ENCODE peak calls at places on chromosomes 2 and 18, in ten cellular contexts. One of them, this sample, is unnamed.

GRCh38 chr2:128170776-128171175 is 79.8 kb downstream of the UGGT1 start:
- DNase-seq in tibial nerve: no peak
- DNase-seq in PC-3: no peak
- DNase-seq in AG04450: no peak
- DNase-seq in progenitor cell of endocrine pancreas: no peak
- DNase-seq in lung: no peak
- DNase-seq in PC-9: no peak
- DNase-seq in OCI-LY7: no peak
- DNase-seq in adrenal gland: no peak
- DNase-seq in IMR-90: no peak
- DNase-seq in this sample: no peak

GRCh38 chr2:97935719-97936161 is 60.0 kb downstream of the TMEM131 start:
- DNase-seq in tibial nerve: no peak
- DNase-seq in PC-3: peak
- DNase-seq in AG04450: peak
- DNase-seq in progenitor cell of endocrine pancreas: no peak
- DNase-seq in lung: no peak
- DNase-seq in PC-9: peak
- DNase-seq in OCI-LY7: peak
- DNase-seq in adrenal gland: no peak
- DNase-seq in IMR-90: peak
- DNase-seq in this sample: no peak

GRCh38 chr2:66889632-66889882 is 454.6 kb downstream of the MEIS1 start:
- DNase-seq in tibial nerve: no peak
- DNase-seq in PC-3: no peak
- DNase-seq in AG04450: peak
- DNase-seq in progenitor cell of endocrine pancreas: no peak
- DNase-seq in lung: no peak
- DNase-seq in PC-9: no peak
- DNase-seq in OCI-LY7: no peak
- DNase-seq in adrenal gland: no peak
- DNase-seq in IMR-90: no peak
- DNase-seq in this sample: no peak

GRCh38 chr18:23701017-23701416 is 11.8 kb downstream of the LAMA3 start:
- DNase-seq in tibial nerve: no peak
- DNase-seq in PC-3: no peak
- DNase-seq in AG04450: no peak
- DNase-seq in progenitor cell of endocrine pancreas: no peak
- DNase-seq in lung: no peak
- DNase-seq in PC-9: no peak
- DNase-seq in OCI-LY7: peak
- DNase-seq in adrenal gland: no peak
- DNase-seq in IMR-90: no peak
- DNase-seq in this sample: no peak

GRCh38 chr2:70089220-70089945 is 2.1 kb downstream of the PCBP1 start:
- DNase-seq in tibial nerve: no peak
- DNase-seq in PC-3: peak
- DNase-seq in AG04450: no peak
- DNase-seq in progenitor cell of endocrine pancreas: peak
- DNase-seq in lung: no peak
- DNase-seq in PC-9: no peak
- DNase-seq in OCI-LY7: peak
- DNase-seq in adrenal gland: peak
- DNase-seq in IMR-90: no peak
- DNase-seq in this sample: no peak

GRCh38 chr2:235594041-235594440 is 100.2 kb downstream of the AGAP1 start:
- DNase-seq in tibial nerve: no peak
- DNase-seq in PC-3: peak
- DNase-seq in AG04450: peak
- DNase-seq in progenitor cell of endocrine pancreas: no peak
- DNase-seq in lung: no peak
- DNase-seq in PC-9: peak
- DNase-seq in OCI-LY7: peak
- DNase-seq in adrenal gland: no peak
- DNase-seq in IMR-90: peak
- DNase-seq in this sample: peak

GRCh38 chr2:44191739-44192138 is 23.1 kb downstream of the PPM1B start:
- DNase-seq in tibial nerve: no peak
- DNase-seq in PC-3: no peak
- DNase-seq in AG04450: no peak
- DNase-seq in progenitor cell of endocrine pancreas: no peak
- DNase-seq in lung: no peak
- DNase-seq in PC-9: no peak
- DNase-seq in OCI-LY7: no peak
- DNase-seq in adrenal gland: no peak
- DNase-seq in IMR-90: no peak
- DNase-seq in this sample: peak

GRCh38 chr18:74518456-74519315 is 15.6 kb upstream of the CNDP1 start:
- DNase-seq in tibial nerve: no peak
- DNase-seq in PC-3: no peak
- DNase-seq in AG04450: no peak
- DNase-seq in progenitor cell of endocrine pancreas: no peak
- DNase-seq in lung: no peak
- DNase-seq in PC-9: no peak
- DNase-seq in OCI-LY7: no peak
- DNase-seq in adrenal gland: no peak
- DNase-seq in IMR-90: no peak
- DNase-seq in this sample: no peak

DNA sequence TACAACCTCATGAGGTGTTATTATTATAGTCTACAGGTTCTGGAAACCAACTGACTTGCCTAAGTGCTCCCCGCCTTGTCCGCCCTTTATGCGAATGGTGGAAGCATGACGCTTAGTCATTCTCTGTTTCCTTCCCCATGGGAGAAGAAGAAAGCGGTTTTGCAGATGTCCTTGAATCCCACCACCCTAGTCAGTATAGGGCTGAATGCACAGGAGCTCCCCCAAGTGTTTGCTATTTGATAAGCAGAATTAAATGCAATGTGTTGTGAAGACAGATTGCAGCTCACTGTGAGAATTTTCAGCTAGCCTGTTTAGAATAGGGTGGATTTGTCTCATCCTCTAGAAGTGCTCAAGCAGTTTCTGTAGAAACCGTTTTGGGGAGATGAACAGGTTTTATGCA is 652.0 kb downstream of the DCC start:
- DNase-seq in tibial nerve: no peak
- DNase-seq in PC-3: no peak
- DNase-seq in AG04450: no peak
- DNase-seq in progenitor cell of endocrine pancreas: no peak
- DNase-seq in lung: no peak
- DNase-seq in PC-9: no peak
- DNase-seq in OCI-LY7: no peak
- DNase-seq in adrenal gland: no peak
- DNase-seq in IMR-90: no peak
- DNase-seq in this sample: no peak
- TF ChIP-seq CTCF in tibial nerve: no peak
- TF ChIP-seq CTCF in PC-3: peak
- TF ChIP-seq CTCF in AG04450: no peak
- TF ChIP-seq CTCF in progenitor cell of endocrine pancreas: peak
- TF ChIP-seq CTCF in lung: no peak
- TF ChIP-seq CTCF in PC-9: no peak
- TF ChIP-seq CTCF in OCI-LY7: peak
- TF ChIP-seq CTCF in adrenal gland: no peak
- TF ChIP-seq CTCF in IMR-90: no peak
- TF ChIP-seq CTCF in this sample: no peak

GRCh38 chr2:142734770-142735169 is 142.7 kb upstream of the KYNU start:
- DNase-seq in tibial nerve: no peak
- DNase-seq in PC-3: no peak
- DNase-seq in AG04450: no peak
- DNase-seq in progenitor cell of endocrine pancreas: no peak
- DNase-seq in lung: no peak
- DNase-seq in PC-9: no peak
- DNase-seq in OCI-LY7: no peak
- DNase-seq in adrenal gland: peak
- DNase-seq in IMR-90: no peak
- DNase-seq in this sample: no peak

GRCh38 chr2:142734231-142734630 is 143.2 kb upstream of the KYNU start:
- DNase-seq in tibial nerve: no peak
- DNase-seq in PC-3: no peak
- DNase-seq in AG04450: no peak
- DNase-seq in progenitor cell of endocrine pancreas: no peak
- DNase-seq in lung: no peak
- DNase-seq in PC-9: no peak
- DNase-seq in OCI-LY7: no peak
- DNase-seq in adrenal gland: no peak
- DNase-seq in IMR-90: no peak
- DNase-seq in this sample: no peak
- TF ChIP-seq CTCF in tibial nerve: no peak
- TF ChIP-seq CTCF in PC-3: peak
- TF ChIP-seq CTCF in AG04450: peak
- TF ChIP-seq CTCF in progenitor cell of endocrine pancreas: peak
- TF ChIP-seq CTCF in lung: no peak
- TF ChIP-seq CTCF in PC-9: peak
- TF ChIP-seq CTCF in OCI-LY7: peak
- TF ChIP-seq CTCF in adrenal gland: peak
- TF ChIP-seq CTCF in IMR-90: peak
- TF ChIP-seq CTCF in this sample: no peak

DNA sequence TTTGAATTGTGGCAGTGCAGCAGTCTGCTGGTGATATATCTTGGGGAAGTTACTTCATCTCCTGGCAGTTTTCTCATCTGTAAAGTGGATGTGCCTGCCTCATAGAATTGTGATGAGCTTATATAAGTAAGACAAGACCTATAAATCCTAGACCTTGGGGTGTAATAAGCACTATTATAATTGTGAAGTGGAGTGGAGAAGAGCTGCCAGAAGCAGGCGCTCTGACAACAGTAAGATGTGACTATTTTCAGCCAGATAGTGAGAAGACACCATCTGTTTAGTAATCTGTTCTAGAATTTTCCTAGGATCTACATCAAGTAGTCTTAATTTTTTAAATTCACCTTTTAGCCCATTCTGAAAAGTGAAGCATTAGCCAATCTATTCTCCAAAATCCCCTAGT is 85.6 kb upstream of the TSPYL6 start:
- DNase-seq in tibial nerve: no peak
- DNase-seq in PC-3: no peak
- DNase-seq in AG04450: no peak
- DNase-seq in progenitor cell of endocrine pancreas: no peak
- DNase-seq in lung: no peak
- DNase-seq in PC-9: no peak
- DNase-seq in OCI-LY7: peak
- DNase-seq in adrenal gland: no peak
- DNase-seq in IMR-90: no peak
- DNase-seq in this sample: no peak
- TF ChIP-seq CTCF in tibial nerve: no peak
- TF ChIP-seq CTCF in PC-3: peak
- TF ChIP-seq CTCF in AG04450: no peak
- TF ChIP-seq CTCF in progenitor cell of endocrine pancreas: no peak
- TF ChIP-seq CTCF in lung: no peak
- TF ChIP-seq CTCF in PC-9: no peak
- TF ChIP-seq CTCF in OCI-LY7: peak
- TF ChIP-seq CTCF in adrenal gland: no peak
- TF ChIP-seq CTCF in IMR-90: no peak
- TF ChIP-seq CTCF in this sample: no peak

DNA sequence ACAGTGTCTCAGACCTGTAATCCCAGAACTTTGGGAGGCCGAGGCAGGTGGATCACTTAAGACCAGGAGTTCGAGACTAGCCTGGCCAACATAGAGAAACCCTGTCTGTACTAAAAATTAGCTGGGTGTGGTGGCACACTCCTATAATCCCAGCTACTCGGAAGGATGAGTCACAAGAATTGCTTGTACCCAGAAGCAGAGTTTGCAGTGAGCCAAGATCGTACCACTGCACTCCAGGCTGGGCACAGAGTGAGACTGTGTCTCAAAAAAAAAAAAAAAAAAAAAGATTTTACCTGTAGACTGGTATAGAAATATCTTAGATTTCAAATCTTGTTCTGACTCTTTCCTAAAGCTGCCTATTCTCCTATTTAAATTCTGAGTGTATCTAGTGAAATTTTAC is 7.2 kb upstream of the KLHL29 start:
- DNase-seq in tibial nerve: no peak
- DNase-seq in PC-3: peak
- DNase-seq in AG04450: no peak
- DNase-seq in progenitor cell of endocrine pancreas: no peak
- DNase-seq in lung: no peak
- DNase-seq in PC-9: no peak
- DNase-seq in OCI-LY7: no peak
- DNase-seq in adrenal gland: no peak
- DNase-seq in IMR-90: no peak
- DNase-seq in this sample: no peak
- TF ChIP-seq CTCF in tibial nerve: no peak
- TF ChIP-seq CTCF in PC-3: no peak
- TF ChIP-seq CTCF in AG04450: no peak
- TF ChIP-seq CTCF in progenitor cell of endocrine pancreas: no peak
- TF ChIP-seq CTCF in lung: no peak
- TF ChIP-seq CTCF in PC-9: no peak
- TF ChIP-seq CTCF in OCI-LY7: no peak
- TF ChIP-seq CTCF in adrenal gland: no peak
- TF ChIP-seq CTCF in IMR-90: no peak
- TF ChIP-seq CTCF in this sample: no peak

This sample was measured in GM13976.